ENCODE peak calls at places on chromosomes 2 and 18, in nine cellular contexts. One of them, this sample, is unnamed.

GRCh38 chr18:42617086-42617725 is 498.3 kb downstream of the RIT2 start:
- DNase-seq in lower lobe of right lung: no peak
- DNase-seq in HL-60: no peak
- DNase-seq in AG04450: no peak
- DNase-seq in Peyer's patch: no peak
- DNase-seq in RWPE1: no peak
- DNase-seq in upper lobe of right lung: no peak
- DNase-seq in psoas muscle: no peak
- DNase-seq in tibial nerve: no peak
- DNase-seq in this sample: no peak

GRCh38 chr18:79955302-79956075 is 4.0 kb upstream of the SLC66A2 start:
- DNase-seq in lower lobe of right lung: peak
- DNase-seq in Peyer's patch: no peak
- DNase-seq in tibial nerve: no peak
- DNase-seq in RWPE1: no peak
- DNase-seq in HL-60: no peak
- DNase-seq in AG04450: no peak
- DNase-seq in psoas muscle: no peak
- DNase-seq in upper lobe of right lung: no peak
- DNase-seq in this sample: no peak

GRCh38 chr2:171630812-171631626 is 56.2 kb upstream of the DYNC1I2 start:
- DNase-seq in AG04450: no peak
- DNase-seq in tibial nerve: no peak
- DNase-seq in upper lobe of right lung: no peak
- DNase-seq in RWPE1: no peak
- DNase-seq in Peyer's patch: no peak
- DNase-seq in HL-60: peak
- DNase-seq in lower lobe of right lung: no peak
- DNase-seq in psoas muscle: no peak
- DNase-seq in this sample: no peak

GRCh38 chr18:63213331-63213900 is 106.2 kb downstream of the BCL2 start:
- DNase-seq in HL-60: no peak
- DNase-seq in psoas muscle: no peak
- DNase-seq in RWPE1: no peak
- DNase-seq in lower lobe of right lung: no peak
- DNase-seq in Peyer's patch: no peak
- DNase-seq in AG04450: no peak
- DNase-seq in tibial nerve: no peak
- DNase-seq in upper lobe of right lung: no peak
- DNase-seq in this sample: no peak

GRCh38 chr2:67701011-67701410 is 303.9 kb downstream of the ETAA1 start:
- DNase-seq in upper lobe of right lung: no peak
- DNase-seq in HL-60: no peak
- DNase-seq in psoas muscle: no peak
- DNase-seq in tibial nerve: no peak
- DNase-seq in AG04450: no peak
- DNase-seq in RWPE1: no peak
- DNase-seq in Peyer's patch: no peak
- DNase-seq in lower lobe of right lung: no peak
- DNase-seq in this sample: no peak

GRCh38 chr18:21598726-21599584 is 1.5 kb downstream of the ESCO1 start:
- DNase-seq in upper lobe of right lung: no peak
- DNase-seq in tibial nerve: no peak
- DNase-seq in AG04450: no peak
- DNase-seq in RWPE1: no peak
- DNase-seq in HL-60: no peak
- DNase-seq in lower lobe of right lung: no peak
- DNase-seq in Peyer's patch: no peak
- DNase-seq in psoas muscle: no peak
- DNase-seq in this sample: no peak

GRCh38 chr2:98445708-98446577 is 1.3 kb downstream of the INPP4A start:
- DNase-seq in Peyer's patch: no peak
- DNase-seq in tibial nerve: no peak
- DNase-seq in lower lobe of right lung: no peak
- DNase-seq in HL-60: no peak
- DNase-seq in psoas muscle: no peak
- DNase-seq in AG04450: no peak
- DNase-seq in upper lobe of right lung: no peak
- DNase-seq in RWPE1: no peak
- DNase-seq in this sample: no peak

GRCh38 chr2:10239561-10239967 is 63.1 kb upstream of the HPCAL1 start:
- DNase-seq in tibial nerve: no peak
- DNase-seq in lower lobe of right lung: peak
- DNase-seq in RWPE1: no peak
- DNase-seq in AG04450: no peak
- DNase-seq in Peyer's patch: no peak
- DNase-seq in HL-60: no peak
- DNase-seq in upper lobe of right lung: peak
- DNase-seq in psoas muscle: no peak
- DNase-seq in this sample: no peak

GRCh38 chr18:31424383-31424988 is 23.1 kb upstream of the DSG3 start:
- DNase-seq in AG04450: no peak
- DNase-seq in HL-60: no peak
- DNase-seq in lower lobe of right lung: no peak
- DNase-seq in RWPE1: no peak
- DNase-seq in Peyer's patch: no peak
- DNase-seq in upper lobe of right lung: no peak
- DNase-seq in psoas muscle: no peak
- DNase-seq in tibial nerve: no peak
- DNase-seq in this sample: no peak

GRCh38 chr2:134842930-134843490 is 4.6 kb downstream of the ACMSD start:
- DNase-seq in AG04450: no peak
- DNase-seq in lower lobe of right lung: no peak
- DNase-seq in Peyer's patch: no peak
- DNase-seq in HL-60: no peak
- DNase-seq in psoas muscle: no peak
- DNase-seq in RWPE1: no peak
- DNase-seq in upper lobe of right lung: no peak
- DNase-seq in tibial nerve: no peak
- DNase-seq in this sample: no peak

GRCh38 chr2:219060821-219061791 is at the start of gene IHH:
- DNase-seq in RWPE1: no peak
- DNase-seq in tibial nerve: no peak
- DNase-seq in AG04450: no peak
- DNase-seq in upper lobe of right lung: peak
- DNase-seq in lower lobe of right lung: peak
- DNase-seq in HL-60: no peak
- DNase-seq in psoas muscle: no peak
- DNase-seq in Peyer's patch: no peak
- DNase-seq in this sample: no peak

GRCh38 chr2:170206805-170207407 is 29.0 kb downstream of the MYO3B start:
- DNase-seq in lower lobe of right lung: no peak
- DNase-seq in Peyer's patch: no peak
- DNase-seq in AG04450: no peak
- DNase-seq in psoas muscle: no peak
- DNase-seq in HL-60: no peak
- DNase-seq in RWPE1: no peak
- DNase-seq in tibial nerve: no peak
- DNase-seq in upper lobe of right lung: no peak
- DNase-seq in this sample: no peak

GRCh38 chr18:79302120-79302519 is 93.6 kb upstream of the NFATC1 start:
- DNase-seq in lower lobe of right lung: no peak
- DNase-seq in RWPE1: no peak
- DNase-seq in psoas muscle: no peak
- DNase-seq in AG04450: no peak
- DNase-seq in HL-60: no peak
- DNase-seq in tibial nerve: no peak
- DNase-seq in Peyer's patch: no peak
- DNase-seq in upper lobe of right lung: no peak
- DNase-seq in this sample: no peak

GRCh38 chr2:57828221-57828620 is 218.4 kb upstream of the VRK2 start:
- DNase-seq in AG04450: no peak
- DNase-seq in HL-60: no peak
- DNase-seq in upper lobe of right lung: no peak
- DNase-seq in RWPE1: no peak
- DNase-seq in tibial nerve: no peak
- DNase-seq in Peyer's patch: no peak
- DNase-seq in psoas muscle: no peak
- DNase-seq in lower lobe of right lung: no peak
- DNase-seq in this sample: no peak

DNA sequence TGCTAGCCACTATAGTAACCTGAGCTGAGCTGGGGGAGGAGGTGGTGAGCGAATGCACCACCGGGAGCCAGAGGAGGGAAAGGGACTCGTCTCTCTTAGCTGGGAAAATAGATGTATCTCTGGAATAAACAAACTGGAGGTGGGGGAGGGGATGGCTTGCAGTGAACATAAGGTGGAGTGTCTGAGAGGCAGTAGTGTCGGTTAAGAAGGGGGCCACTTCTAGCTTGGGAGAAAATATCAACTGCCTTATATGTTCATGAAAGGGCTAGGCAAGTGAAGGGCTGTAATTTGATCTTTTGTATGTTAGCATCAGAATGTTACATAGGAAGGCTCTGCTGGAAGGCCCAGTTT is 2.2 kb downstream of the SETBP1 start:
- DNase-seq in Peyer's patch: no peak
- DNase-seq in HL-60: no peak
- DNase-seq in AG04450: no peak
- DNase-seq in psoas muscle: peak
- DNase-seq in upper lobe of right lung: no peak
- DNase-seq in lower lobe of right lung: no peak
- DNase-seq in RWPE1: no peak
- DNase-seq in tibial nerve: no peak
- DNase-seq in this sample: no peak
- H3K27ac ChIP-seq in Peyer's patch: peak
- H3K27ac ChIP-seq in HL-60: no peak
- H3K27ac ChIP-seq in AG04450: peak
- H3K27ac ChIP-seq in psoas muscle: peak
- H3K27ac ChIP-seq in upper lobe of right lung: peak
- H3K27ac ChIP-seq in lower lobe of right lung: peak
- H3K27ac ChIP-seq in RWPE1: no peak
- H3K27ac ChIP-seq in tibial nerve: peak
- H3K27ac ChIP-seq in this sample: no peak

GRCh38 chr2:234804704-234805103 is 147.1 kb upstream of the SH3BP4 start:
- DNase-seq in psoas muscle: no peak
- DNase-seq in tibial nerve: no peak
- DNase-seq in lower lobe of right lung: no peak
- DNase-seq in HL-60: no peak
- DNase-seq in RWPE1: no peak
- DNase-seq in AG04450: no peak
- DNase-seq in Peyer's patch: no peak
- DNase-seq in upper lobe of right lung: no peak
- DNase-seq in this sample: no peak

GRCh38 chr2:234806818-234807217 is 145.0 kb upstream of the SH3BP4 start:
- DNase-seq in AG04450: no peak
- DNase-seq in HL-60: no peak
- DNase-seq in RWPE1: no peak
- DNase-seq in tibial nerve: no peak
- DNase-seq in lower lobe of right lung: no peak
- DNase-seq in psoas muscle: no peak
- DNase-seq in upper lobe of right lung: no peak
- DNase-seq in Peyer's patch: no peak
- DNase-seq in this sample: no peak

GRCh38 chr2:234808907-234809306 is 142.9 kb upstream of the SH3BP4 start:
- DNase-seq in RWPE1: no peak
- DNase-seq in tibial nerve: no peak
- DNase-seq in Peyer's patch: no peak
- DNase-seq in AG04450: no peak
- DNase-seq in upper lobe of right lung: no peak
- DNase-seq in HL-60: no peak
- DNase-seq in psoas muscle: no peak
- DNase-seq in lower lobe of right lung: no peak
- DNase-seq in this sample: no peak

GRCh38 chr2:234802845-234803171 is 149.0 kb upstream of the SH3BP4 start:
- DNase-seq in lower lobe of right lung: no peak
- DNase-seq in tibial nerve: no peak
- DNase-seq in Peyer's patch: no peak
- DNase-seq in RWPE1: no peak
- DNase-seq in HL-60: no peak
- DNase-seq in upper lobe of right lung: no peak
- DNase-seq in psoas muscle: no peak
- DNase-seq in AG04450: no peak
- DNase-seq in this sample: no peak

GRCh38 chr2:234805826-234806225 is 146.0 kb upstream of the SH3BP4 start:
- DNase-seq in tibial nerve: no peak
- DNase-seq in upper lobe of right lung: no peak
- DNase-seq in lower lobe of right lung: no peak
- DNase-seq in AG04450: no peak
- DNase-seq in HL-60: no peak
- DNase-seq in Peyer's patch: no peak
- DNase-seq in RWPE1: no peak
- DNase-seq in psoas muscle: no peak
- DNase-seq in this sample: no peak
- TF ChIP-seq CTCF in tibial nerve: no peak
- TF ChIP-seq CTCF in upper lobe of right lung: no peak
- TF ChIP-seq CTCF in lower lobe of right lung: no peak
- TF ChIP-seq CTCF in AG04450: no peak
- TF ChIP-seq CTCF in HL-60: no peak
- TF ChIP-seq CTCF in Peyer's patch: no peak
- TF ChIP-seq CTCF in RWPE1: no peak
- TF ChIP-seq CTCF in psoas muscle: no peak
- TF ChIP-seq CTCF in this sample: no peak

DNA sequence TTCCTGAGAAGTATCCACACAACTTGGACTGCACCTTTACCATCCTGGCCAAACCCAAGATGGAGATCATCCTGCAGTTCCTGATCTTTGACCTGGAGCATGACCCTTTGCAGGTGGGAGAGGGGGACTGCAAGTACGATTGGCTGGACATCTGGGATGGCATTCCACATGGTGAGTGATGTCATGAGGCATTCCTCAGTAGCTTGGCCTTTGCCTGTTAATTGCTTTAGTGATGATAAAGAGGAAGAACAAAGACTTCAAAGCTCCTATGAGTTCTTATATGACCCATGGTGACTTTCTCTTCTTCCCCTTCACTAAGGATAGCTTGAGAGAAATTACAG is 40.2 kb downstream of the NRP2 start:
- DNase-seq in RWPE1: no peak
- DNase-seq in Peyer's patch: no peak
- DNase-seq in lower lobe of right lung: no peak
- DNase-seq in AG04450: no peak
- DNase-seq in tibial nerve: no peak
- DNase-seq in upper lobe of right lung: no peak
- DNase-seq in HL-60: no peak
- DNase-seq in psoas muscle: no peak
- DNase-seq in this sample: no peak
- H3K27ac ChIP-seq in RWPE1: no peak
- H3K27ac ChIP-seq in Peyer's patch: no peak
- H3K27ac ChIP-seq in lower lobe of right lung: no peak
- H3K27ac ChIP-seq in AG04450: no peak
- H3K27ac ChIP-seq in tibial nerve: no peak
- H3K27ac ChIP-seq in upper lobe of right lung: no peak
- H3K27ac ChIP-seq in HL-60: no peak
- H3K27ac ChIP-seq in psoas muscle: no peak
- H3K27ac ChIP-seq in this sample: no peak

DNA sequence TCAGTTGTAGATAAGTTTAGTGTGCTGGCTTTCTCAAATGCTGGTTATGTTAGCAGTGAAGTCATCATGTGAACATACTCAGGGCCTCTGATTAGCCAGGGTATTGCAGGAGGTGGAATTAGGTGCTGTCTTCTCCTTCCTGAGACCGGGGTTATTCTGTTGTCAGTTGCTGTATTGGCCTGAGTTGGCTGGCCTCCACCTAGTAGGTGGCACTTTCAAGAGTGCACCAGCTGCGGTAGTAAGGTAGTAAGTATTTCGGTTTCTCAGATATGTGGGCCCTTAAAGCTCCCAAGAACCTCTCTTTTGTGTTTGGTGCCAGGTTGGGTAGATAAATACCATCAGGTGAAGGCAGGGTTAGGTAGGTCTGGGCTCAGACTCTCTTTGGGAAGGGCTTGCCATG is 1430.5 kb upstream of the CELF4 start:
- DNase-seq in Peyer's patch: no peak
- DNase-seq in psoas muscle: no peak
- DNase-seq in lower lobe of right lung: no peak
- DNase-seq in RWPE1: no peak
- DNase-seq in AG04450: no peak
- DNase-seq in HL-60: no peak
- DNase-seq in upper lobe of right lung: no peak
- DNase-seq in tibial nerve: no peak
- DNase-seq in this sample: no peak
- TF ChIP-seq CTCF in Peyer's patch: no peak
- TF ChIP-seq CTCF in psoas muscle: no peak
- TF ChIP-seq CTCF in lower lobe of right lung: no peak
- TF ChIP-seq CTCF in RWPE1: no peak
- TF ChIP-seq CTCF in AG04450: no peak
- TF ChIP-seq CTCF in HL-60: no peak
- TF ChIP-seq CTCF in upper lobe of right lung: no peak
- TF ChIP-seq CTCF in tibial nerve: no peak
- TF ChIP-seq CTCF in this sample: no peak